ENCODE peak calls at places on chromosomes 12 and 14, in seven cellular contexts. A, M, U, L, I, F and G are unnamed samples.

GRCh38 chr14:101196795-101197590 is 293.5 kb upstream of the RTL1 start:
- DNase-seq in A (no peak), U (no peak), M (no peak), F (peak), L (peak), I (no peak), G (no peak)

GRCh38 chr12:99804715-99805114 is 157.2 kb downstream of the GARIN6 start:
- DNase-seq in F (no peak), U (no peak), L (no peak), M (no peak), A (no peak), I (no peak), G (no peak)

GRCh38 chr12:80837342-80837978 is 100.3 kb downstream of the LIN7A start:
- DNase-seq in L (no peak), F (no peak), M (no peak), U (no peak), I (peak), A (no peak), G (no peak)

GRCh38 chr14:100071545-100071944 is 6.3 kb downstream of the EVL start:
- DNase-seq in I (no peak), A (no peak), M (no peak), L (no peak), U (no peak), F (no peak), G (no peak)

GRCh38 chr12:124601699-124602098 is 34.3 kb upstream of the NCOR2 start:
- DNase-seq in M (no peak), A (no peak), F (no peak), U (no peak), I (no peak), L (peak), G (no peak)

GRCh38 chr12:50353869-50354593 is 42.4 kb downstream of the FAM186A start:
- DNase-seq in F (no peak), M (no peak), L (no peak), U (no peak), I (no peak), A (no peak), G (no peak)

GRCh38 chr14:100103261-100104005 is 38.2 kb downstream of the EVL start:
- DNase-seq in I (no peak), U (no peak), M (no peak), A (no peak), L (peak), F (no peak), G (no peak)

GRCh38 chr12:106342397-106343212 is 14.9 kb upstream of the POLR3B start:
- DNase-seq in F (peak), I (peak), A (no peak), M (no peak), U (no peak), L (no peak), G (no peak)

GRCh38 chr12:129190827-129191226 is 337.5 kb downstream of the GLT1D1 start:
- DNase-seq in U (no peak), A (no peak), I (no peak), M (no peak), F (no peak), L (no peak), G (no peak)

GRCh38 chr14:105616802-105617192 is 90.4 kb downstream of the TMEM121 start:
- DNase-seq in F (peak), M (no peak), A (no peak), U (no peak), I (no peak), L (peak), G (no peak)

GRCh38 chr12:131795688-131796410 is 32.3 kb upstream of the MMP17 start:
- DNase-seq in I (no peak), M (no peak), L (no peak), U (no peak), A (no peak), F (peak), G (no peak)

GRCh38 chr14:61116369-61116768 is 135.3 kb downstream of the SLC38A6 start:
- DNase-seq in I (no peak), L (no peak), A (no peak), F (no peak), U (no peak), M (no peak), G (no peak)

GRCh38 chr12:105955976-105956375 is 182.8 kb downstream of the NUAK1 start:
- DNase-seq in L (no peak), U (no peak), M (no peak), I (no peak), A (no peak), F (no peak), G (no peak)

GRCh38 chr14:104175041-104175440 is 36.7 kb downstream of the KIF26A start:
- DNase-seq in A (no peak), I (no peak), M (no peak), L (no peak), F (no peak), U (no peak), G (no peak)

GRCh38 chr12:130703733-130704375 is 12.2 kb downstream of the RIMBP2 start:
- DNase-seq in M (no peak), U (no peak), A (no peak), L (no peak), I (no peak), F (no peak), G (no peak)

GRCh38 chr12:57232156-57232756 is 2.7 kb downstream of the SHMT2 start:
- DNase-seq in U (no peak), F (peak), I (no peak), L (no peak), A (no peak), M (no peak), G (no peak)

GRCh38 chr14:68653754-68654153 is 139.1 kb downstream of the ZFP36L1 start:
- DNase-seq in L (no peak), I (no peak), A (no peak), U (no peak), F (no peak), M (no peak), G (no peak)

GRCh38 chr14:105855893-105856675 is 329.7 kb downstream of the TMEM121 start:
- DNase-seq in M (no peak), A (no peak), U (no peak), F (no peak), I (no peak), L (peak), G (no peak)

GRCh38 chr12:24905431-24905830 is 43.5 kb downstream of the BCAT1 start:
- DNase-seq in I (no peak), M (no peak), U (no peak), A (no peak), L (no peak), F (no peak), G (no peak)

GRCh38 chr14:22544881-22545420 is 44.1 kb downstream of the DAD1 start:
- DNase-seq in L (no peak), U (no peak), M (no peak), F (no peak), A (no peak), I (no peak), G (no peak)

GRCh38 chr14:25132734-25133422 is 82.9 kb upstream of the STXBP6 start:
- DNase-seq in I (peak), L (peak), F (peak), A (no peak), U (peak), M (peak), G (no peak)